ENCODE peak calls at places on chromosomes 6 and 20, in six cellular contexts. I is lung microvascular endothelial cell; O is esophagus muscularis mucosa; R is AG04450; B is activated CD4-positive, alpha-beta T cell treated with anti-CD3 and anti-CD28 coated beads for 36 hours; J is RPMI7951. D is an unnamed sample.

GRCh38 chr6:36851149-36851614 is 11.9 kb upstream of the CPNE5 start:
- DNase-seq in I (peak), R (peak), J (peak), O (no peak), B (peak), D (peak)

GRCh38 chr20:58684291-58684690 is 8.3 kb upstream of the NPEPL1 start:
- DNase-seq in R (no peak), B (no peak), O (no peak), I (no peak), J (no peak), D (no peak)

GRCh38 chr6:164690702-164691500 is 618.5 kb downstream of the C6orf118 start:
- DNase-seq in O (no peak), I (no peak), B (no peak), J (no peak), R (no peak), D (no peak)

GRCh38 chr6:52992980-52993379 is 2.1 kb downstream of the GSTA4 start:
- DNase-seq in I (no peak), J (peak), B (no peak), O (no peak), R (no peak), D (no peak)

GRCh38 chr6:70819715-70820114 is 137.1 kb downstream of the B3GAT2 start:
- DNase-seq in J (no peak), I (no peak), B (no peak), R (no peak), O (no peak), D (no peak)

GRCh38 chr20:57713951-57714350 is 4.1 kb upstream of the PMEPA1 start:
- DNase-seq in O (no peak), R (no peak), B (no peak), J (no peak), I (no peak), D (no peak)

GRCh38 chr6:31658158-31658688 is 2.4 kb downstream of the C6orf47 start:
- DNase-seq in I (no peak), R (no peak), O (no peak), B (no peak), J (no peak), D (no peak)

GRCh38 chr20:63939061-63939935 is 16.9 kb downstream of the UCKL1 start:
- DNase-seq in B (peak), O (no peak), J (no peak), I (no peak), R (no peak), D (no peak)

GRCh38 chr6:138575257-138575656 is 76.0 kb upstream of the NHSL1 start:
- DNase-seq in R (no peak), J (no peak), I (no peak), O (no peak), B (no peak), D (no peak)

GRCh38 chr20:1301031-1301529 is 27.9 kb downstream of the SDCBP2 start:
- DNase-seq in J (peak), I (peak), R (no peak), B (peak), O (no peak), D (no peak)

GRCh38 chr6:4370066-4370465 is 234.7 kb upstream of the ECI2 start:
- DNase-seq in O (no peak), R (peak), J (peak), B (no peak), I (peak), D (no peak)

GRCh38 chr6:19603716-19604115 is 233.5 kb upstream of the ID4 start:
- DNase-seq in B (no peak), O (no peak), J (no peak), R (no peak), I (no peak), D (peak)

GRCh38 chr20:19690462-19690861 is 67.6 kb upstream of the RIN2 start:
- DNase-seq in J (peak), B (no peak), O (no peak), R (no peak), I (no peak), D (no peak)

GRCh38 chr6:143337201-143337949 is 113.1 kb downstream of the ADAT2 start:
- DNase-seq in J (peak), I (peak), B (peak), O (no peak), R (no peak), D (peak)

GRCh38 chr6:149766156-149766768 is 16.7 kb downstream of the PCMT1 start:
- DNase-seq in J (peak), B (no peak), O (no peak), I (peak), R (no peak), D (no peak)

GRCh38 chr6:72552938-72553337 is 68.9 kb upstream of the KCNQ5 start:
- DNase-seq in O (no peak), I (no peak), J (no peak), R (no peak), B (no peak), D (no peak)

GRCh38 chr20:38049800-38050199 is 16.3 kb downstream of the RPRD1B start:
- DNase-seq in R (peak), B (no peak), I (peak), J (peak), O (no peak), D (no peak)

GRCh38 chr6:121794630-121795029 is 359.2 kb downstream of the GJA1 start:
- DNase-seq in I (peak), B (no peak), R (peak), J (peak), O (no peak), D (no peak)

GRCh38 chr6:70622426-70622825 is 45.3 kb upstream of the SMAP1 start:
- DNase-seq in O (no peak), J (no peak), I (no peak), R (no peak), B (no peak), D (no peak)

GRCh38 chr20:7383218-7383617 is 557.0 kb downstream of the HAO1 start:
- DNase-seq in B (no peak), R (no peak), I (no peak), J (peak), O (no peak), D (no peak)